ENCODE peak calls at places on chromosome 12, in four cellular contexts. One of them, this sample, is unnamed.
A peak's percentile ranks its signal among the peaks of the same experiment; 100 is the strongest.

GRCh38 chr12:4779749-4780148 is 59.5 kb downstream of the GALNT8 start:
- DNase-seq in right atrium auricular region: peak; percentile 46
- DNase-seq in adrenal gland: no peak
- DNase-seq in thoracic aorta: no peak
- DNase-seq in this sample: no peak

GRCh38 chr12:52765702-52766101 is 11.4 kb downstream of the KRT76 start:
- DNase-seq in right atrium auricular region: no peak
- DNase-seq in adrenal gland: no peak
- DNase-seq in thoracic aorta: no peak
- DNase-seq in this sample: no peak

GRCh38 chr12:91958816-91959215 is 186.8 kb downstream of the BTG1 start:
- DNase-seq in right atrium auricular region: no peak
- DNase-seq in adrenal gland: no peak
- DNase-seq in thoracic aorta: no peak
- DNase-seq in this sample: peak; percentile 66

GRCh38 chr12:29566441-29566840 is 69.0 kb upstream of the OVCH1 start:
- DNase-seq in right atrium auricular region: no peak
- DNase-seq in adrenal gland: no peak
- DNase-seq in thoracic aorta: no peak
- DNase-seq in this sample: no peak

GRCh38 chr12:52244615-52244994 is 11.6 kb downstream of the KRT7 start:
- DNase-seq in right atrium auricular region: no peak
- DNase-seq in adrenal gland: no peak
- DNase-seq in thoracic aorta: no peak
- DNase-seq in this sample: no peak

GRCh38 chr12:50961708-50962107 is 9.4 kb downstream of the HIGD1C start:
- DNase-seq in right atrium auricular region: no peak
- DNase-seq in adrenal gland: no peak
- DNase-seq in thoracic aorta: no peak
- DNase-seq in this sample: no peak

GRCh38 chr12:117778656-117779055 is 190.1 kb downstream of the KSR2 start:
- DNase-seq in right atrium auricular region: no peak
- DNase-seq in adrenal gland: no peak
- DNase-seq in thoracic aorta: no peak
- DNase-seq in this sample: no peak

GRCh38 chr12:98838282-98838681 is 193.2 kb downstream of the APAF1 start:
- DNase-seq in right atrium auricular region: no peak
- DNase-seq in adrenal gland: no peak
- DNase-seq in thoracic aorta: no peak
- DNase-seq in this sample: no peak

GRCh38 chr12:62603811-62604098 is 137.1 kb downstream of the MON2 start:
- DNase-seq in right atrium auricular region: no peak
- DNase-seq in adrenal gland: no peak
- DNase-seq in thoracic aorta: no peak
- DNase-seq in this sample: no peak

GRCh38 chr12:110249716-110250225 is 31.3 kb upstream of the ATP2A2 start:
- DNase-seq in right atrium auricular region: peak; percentile 58
- DNase-seq in adrenal gland: no peak
- DNase-seq in thoracic aorta: no peak
- DNase-seq in this sample: no peak

GRCh38 chr12:51941669-51942455 is 9.6 kb upstream of the ACVR1B start:
- DNase-seq in right atrium auricular region: no peak
- DNase-seq in adrenal gland: no peak
- DNase-seq in thoracic aorta: no peak
- DNase-seq in this sample: peak; percentile 89

GRCh38 chr12:66438601-66439000 is 136.3 kb downstream of the HELB start:
- DNase-seq in right atrium auricular region: no peak
- DNase-seq in adrenal gland: no peak
- DNase-seq in thoracic aorta: no peak
- DNase-seq in this sample: no peak

GRCh38 chr12:75526655-75527511 is 15.5 kb upstream of the KRR1 start:
- DNase-seq in right atrium auricular region: no peak
- DNase-seq in adrenal gland: peak; percentile 2
- DNase-seq in thoracic aorta: no peak
- DNase-seq in this sample: no peak

GRCh38 chr12:14810953-14811483 is 3.0 kb downstream of the SMCO3 start:
- DNase-seq in right atrium auricular region: no peak
- DNase-seq in adrenal gland: peak; percentile 53
- DNase-seq in thoracic aorta: no peak
- DNase-seq in this sample: no peak

GRCh38 chr12:89733579-89734201 is 25.1 kb upstream of the ATP2B1 start:
- DNase-seq in right atrium auricular region: no peak
- DNase-seq in adrenal gland: no peak
- DNase-seq in thoracic aorta: no peak
- DNase-seq in this sample: peak; percentile 97

GRCh38 chr12:3077572-3078081 is 448 bp downstream of the TSPAN9 start:
- DNase-seq in right atrium auricular region: no peak
- DNase-seq in adrenal gland: peak; percentile 33
- DNase-seq in thoracic aorta: no peak
- DNase-seq in this sample: no peak

GRCh38 chr12:86137936-86138335 is 118.3 kb downstream of the MGAT4C start:
- DNase-seq in right atrium auricular region: no peak
- DNase-seq in adrenal gland: no peak
- DNase-seq in thoracic aorta: no peak
- DNase-seq in this sample: peak; percentile 92

GRCh38 chr12:108854453-108855283 is 2.7 kb downstream of the SSH1 start:
- DNase-seq in right atrium auricular region: peak; percentile 87
- DNase-seq in adrenal gland: peak; percentile 81
- DNase-seq in thoracic aorta: peak; percentile 66
- DNase-seq in this sample: peak; percentile 78

GRCh38 chr12:96141216-96141944 is 52.8 kb upstream of the ELK3 start:
- DNase-seq in right atrium auricular region: no peak
- DNase-seq in adrenal gland: peak; percentile 72
- DNase-seq in thoracic aorta: no peak
- DNase-seq in this sample: no peak

GRCh38 chr12:25872137-25872536 is 86.3 kb upstream of the RASSF8 start:
- DNase-seq in right atrium auricular region: no peak
- DNase-seq in adrenal gland: no peak
- DNase-seq in thoracic aorta: no peak
- DNase-seq in this sample: no peak

GRCh38 chr12:113463746-113464743 is 7.6 kb downstream of the LHX5 start:
- DNase-seq in right atrium auricular region: no peak
- DNase-seq in adrenal gland: no peak
- DNase-seq in thoracic aorta: no peak
- DNase-seq in this sample: no peak

GRCh38 chr12:52909256-52909655 is 4.4 kb upstream of the KRT8 start:
- DNase-seq in right atrium auricular region: no peak
- DNase-seq in adrenal gland: no peak
- DNase-seq in thoracic aorta: no peak
- DNase-seq in this sample: no peak

GRCh38 chr12:92629349-92630065 is 73.3 kb upstream of the PLEKHG7 start:
- DNase-seq in right atrium auricular region: no peak
- DNase-seq in adrenal gland: peak; percentile 59
- DNase-seq in thoracic aorta: no peak
- DNase-seq in this sample: no peak

GRCh38 chr12:105915997-105916697 is 222.6 kb downstream of the NUAK1 start:
- DNase-seq in right atrium auricular region: no peak
- DNase-seq in adrenal gland: no peak
- DNase-seq in thoracic aorta: no peak
- DNase-seq in this sample: no peak

GRCh38 chr12:76018111-76018510 is 13.5 kb downstream of the PHLDA1 start:
- DNase-seq in right atrium auricular region: no peak
- DNase-seq in adrenal gland: no peak
- DNase-seq in thoracic aorta: no peak
- DNase-seq in this sample: no peak

DNA sequence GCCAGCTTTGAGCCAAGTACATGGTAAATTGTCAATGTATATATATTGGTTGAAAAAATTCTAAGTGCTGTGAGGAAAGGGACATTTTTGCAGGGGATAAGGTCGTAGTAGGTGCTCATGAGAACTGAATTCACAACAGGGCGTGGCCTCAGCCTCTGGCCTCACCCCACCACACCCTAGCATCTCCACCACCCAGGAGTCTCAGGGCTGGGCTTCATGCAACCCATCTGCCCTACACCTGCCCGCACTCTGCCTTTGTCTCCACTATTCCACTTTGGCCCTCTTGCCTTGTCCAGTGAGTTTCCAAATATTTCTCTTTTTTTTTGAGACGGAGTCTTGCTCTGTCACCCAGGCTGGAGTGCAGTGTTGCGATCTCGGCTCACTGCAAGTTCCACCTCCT is 22.1 kb upstream of the AQP2 start:
- DNase-seq in right atrium auricular region: no peak
- DNase-seq in adrenal gland: no peak
- DNase-seq in thoracic aorta: no peak
- DNase-seq in this sample: no peak
- H3K4me1 ChIP-seq in right atrium auricular region: no peaks in the 10 kb centered on the region
- H3K4me1 ChIP-seq in adrenal gland: no peaks in the 10 kb centered on the region
- H3K4me1 ChIP-seq in thoracic aorta: no peaks in the 10 kb centered on the region
- H3K4me1 ChIP-seq in this sample: peaks cover 12% of the 10 kb centered on the region

GRCh38 chr12:115898670-115899069 is 378.8 kb downstream of the MED13L start:
- DNase-seq in right atrium auricular region: no peak
- DNase-seq in adrenal gland: no peak
- DNase-seq in thoracic aorta: no peak
- DNase-seq in this sample: no peak

GRCh38 chr12:115891551-115891950 is 385.9 kb downstream of the MED13L start:
- DNase-seq in right atrium auricular region: no peak
- DNase-seq in adrenal gland: no peak
- DNase-seq in thoracic aorta: no peak
- DNase-seq in this sample: no peak

GRCh38 chr12:115897718-115898117 is 379.8 kb downstream of the MED13L start:
- DNase-seq in right atrium auricular region: no peak
- DNase-seq in adrenal gland: no peak
- DNase-seq in thoracic aorta: no peak
- DNase-seq in this sample: no peak

GRCh38 chr12:115895247-115895646 is 382.2 kb downstream of the MED13L start:
- DNase-seq in right atrium auricular region: no peak
- DNase-seq in adrenal gland: no peak
- DNase-seq in thoracic aorta: no peak
- DNase-seq in this sample: no peak
- TF ChIP-seq CTCF in right atrium auricular region: no peak
- TF ChIP-seq CTCF in adrenal gland: no peak
- TF ChIP-seq CTCF in thoracic aorta: no peak
- TF ChIP-seq CTCF in this sample: peak; percentile 42

GRCh38 chr12:57095440-57095839 is 6.5 kb downstream of the NAB2 start:
- DNase-seq in right atrium auricular region: no peak
- DNase-seq in adrenal gland: no peak
- DNase-seq in thoracic aorta: no peak
- DNase-seq in this sample: no peak
- H3K4me1 ChIP-seq in right atrium auricular region: peaks cover 44% of the 10 kb centered on the region
- H3K4me1 ChIP-seq in adrenal gland: peaks cover 37% of the 10 kb centered on the region
- H3K4me1 ChIP-seq in thoracic aorta: peaks cover 48% of the 10 kb centered on the region
- H3K4me1 ChIP-seq in this sample: peaks cover 28% of the 10 kb centered on the region

GRCh38 chr12:121003650-121004049 is 12.6 kb downstream of the C12orf43 start:
- DNase-seq in right atrium auricular region: no peak
- DNase-seq in adrenal gland: no peak
- DNase-seq in thoracic aorta: no peak
- DNase-seq in this sample: no peak
- TF ChIP-seq CTCF in right atrium auricular region: no peak
- TF ChIP-seq CTCF in adrenal gland: no peak
- TF ChIP-seq CTCF in thoracic aorta: no peak
- TF ChIP-seq CTCF in this sample: peak; percentile 41

GRCh38 chr12:9731797-9732196 is 1.1 kb downstream of the CLECL1 start:
- DNase-seq in right atrium auricular region: no peak
- DNase-seq in adrenal gland: no peak
- DNase-seq in thoracic aorta: no peak
- DNase-seq in this sample: no peak

GRCh38 chr12:9736931-9737705 is 4.2 kb upstream of the CLECL1 start:
- DNase-seq in right atrium auricular region: no peak
- DNase-seq in adrenal gland: no peak
- DNase-seq in thoracic aorta: no peak
- DNase-seq in this sample: no peak

GRCh38 chr12:9732966-9733461 is at the start of gene CLECL1:
- DNase-seq in right atrium auricular region: no peak
- DNase-seq in adrenal gland: no peak
- DNase-seq in thoracic aorta: no peak
- DNase-seq in this sample: no peak

GRCh38 chr12:9731393-9731792 is 1.5 kb downstream of the CLECL1 start:
- DNase-seq in right atrium auricular region: no peak
- DNase-seq in adrenal gland: no peak
- DNase-seq in thoracic aorta: no peak
- DNase-seq in this sample: no peak

GRCh38 chr12:9735601-9736000 is 2.7 kb upstream of the CLECL1 start:
- DNase-seq in right atrium auricular region: no peak
- DNase-seq in adrenal gland: no peak
- DNase-seq in thoracic aorta: no peak
- DNase-seq in this sample: no peak
- H3K4me1 ChIP-seq in right atrium auricular region: no peaks in the 10 kb centered on the region
- H3K4me1 ChIP-seq in adrenal gland: peaks cover 5% of the 10 kb centered on the region
- H3K4me1 ChIP-seq in thoracic aorta: no peaks in the 10 kb centered on the region
- H3K4me1 ChIP-seq in this sample: no peaks in the 10 kb centered on the region